ENCODE peak calls at places on chromosomes 4 and X, in eight cellular contexts. M, B, T, R, V, S, L and F are unnamed samples.

GRCh38 chr4:36243355-36244256 is 708 bp downstream of the ARAP2 start:
- DNase-seq in B (peak), V (peak), R (no peak), T (peak), M (peak), L (peak), S (no peak), F (peak)

GRCh38 chrX:109533631-109534030 is 3.0 kb upstream of the NXT2 start:
- DNase-seq in T (no peak), B (no peak), M (no peak), L (no peak), S (no peak), V (no peak), R (no peak), F (no peak)

GRCh38 chr4:95051689-95052026 is 293.9 kb downstream of the BMPR1B start:
- DNase-seq in M (no peak), L (no peak), S (no peak), B (no peak), V (no peak), T (no peak), R (no peak), F (no peak)

GRCh38 chr4:7651461-7651921 is 216.8 kb upstream of the PSAPL1 start:
- DNase-seq in V (no peak), L (no peak), T (peak), B (no peak), M (no peak), S (no peak), R (no peak), F (no peak)

GRCh38 chr4:129043523-129043922 is 49.8 kb downstream of the SCLT1 start:
- DNase-seq in V (no peak), S (peak), B (no peak), L (no peak), R (no peak), M (no peak), T (peak), F (no peak)

GRCh38 chr4:93983133-93983532 is 154.6 kb downstream of the ATOH1 start:
- DNase-seq in R (no peak), V (no peak), B (no peak), S (no peak), M (no peak), T (no peak), L (no peak), F (no peak)

GRCh38 chrX:30577362-30577961 is at the start of gene TASL:
- DNase-seq in M (no peak), S (peak), R (no peak), V (no peak), B (no peak), T (no peak), L (no peak), F (no peak)

GRCh38 chrX:17831255-17831654 is 29.8 kb downstream of the RAI2 start:
- DNase-seq in B (no peak), S (no peak), V (no peak), M (no peak), T (no peak), L (no peak), R (no peak), F (no peak)

GRCh38 chr4:184574861-184575260 is 74.4 kb downstream of the CASP3 start:
- DNase-seq in B (no peak), L (no peak), S (no peak), T (no peak), V (no peak), R (no peak), M (no peak), F (no peak)

GRCh38 chr4:140213736-140214135 is 59.8 kb upstream of the MAML3 start:
- DNase-seq in S (peak), B (no peak), R (no peak), M (no peak), T (peak), V (no peak), L (no peak), F (no peak)

GRCh38 chr4:7788193-7788592 is 151.5 kb downstream of the AFAP1 start:
- DNase-seq in V (no peak), B (no peak), L (peak), M (no peak), R (no peak), T (no peak), S (no peak), F (no peak)

GRCh38 chr4:86569103-86569870 is 24.8 kb upstream of the PTPN13 start:
- DNase-seq in L (no peak), B (no peak), S (no peak), T (no peak), M (no peak), V (no peak), R (no peak), F (no peak)

GRCh38 chr4:101356928-101357327 is 9.6 kb upstream of the PPP3CA start:
- DNase-seq in B (peak), R (no peak), T (peak), L (no peak), S (no peak), M (peak), V (no peak), F (no peak)

GRCh38 chr4:99809326-99809725 is 7.3 kb upstream of the DAPP1 start:
- DNase-seq in V (no peak), S (no peak), B (no peak), M (no peak), T (no peak), L (no peak), R (no peak), F (no peak)

GRCh38 chrX:24498975-24499374 is 33.9 kb downstream of the PDK3 start:
- DNase-seq in L (no peak), V (no peak), S (peak), R (no peak), T (peak), M (no peak), B (no peak), F (no peak)

GRCh38 chr4:167713756-167714155 is 378.6 kb upstream of the ANXA10 start:
- DNase-seq in L (no peak), B (no peak), V (no peak), T (peak), R (no peak), S (no peak), M (no peak), F (no peak)

GRCh38 chr4:168886361-168886760 is 123.7 kb downstream of the CBR4 start:
- DNase-seq in M (no peak), T (peak), L (no peak), V (no peak), B (no peak), S (no peak), R (no peak), F (no peak)

GRCh38 chrX:13167444-13168207 is 123.2 kb upstream of the FAM9C start:
- DNase-seq in R (no peak), B (no peak), T (peak), L (no peak), V (no peak), S (peak), M (no peak), F (no peak)

GRCh38 chr4:172826346-172826745 is 342.3 kb upstream of the GALNT7 start:
- DNase-seq in R (no peak), S (no peak), M (no peak), V (no peak), T (peak), B (no peak), L (no peak), F (no peak)
- TF ChIP-seq CTCF in R (no peak), S (no peak), M (no peak), V (no peak), T (no peak), B (no peak), L (no peak), F (no peak)

GRCh38 chr4:73964862-73965611 is 16.8 kb downstream of the PF4 start:
- DNase-seq in T (no peak), M (peak), V (peak), B (no peak), S (peak), L (no peak), R (no peak), F (no peak)
- TF ChIP-seq CTCF in T (peak), M (no peak), V (peak), B (no peak), S (peak), L (no peak), R (peak), F (peak)

GRCh38 chrX:131067846-131068745 is 9.9 kb downstream of the ARHGAP36 start:
- DNase-seq in V (no peak), L (no peak), B (no peak), R (no peak), T (no peak), S (no peak), M (no peak), F (no peak)

GRCh38 chrX:131067216-131067615 is 9.1 kb downstream of the ARHGAP36 start:
- DNase-seq in T (no peak), M (no peak), L (no peak), R (no peak), B (no peak), V (no peak), S (no peak), F (no peak)

GRCh38 chrX:131072871-131073571 is 14.9 kb downstream of the ARHGAP36 start:
- DNase-seq in R (no peak), M (no peak), S (no peak), B (no peak), V (no peak), T (no peak), L (no peak), F (no peak)

GRCh38 chrX:131066237-131066636 is 8.1 kb downstream of the ARHGAP36 start:
- DNase-seq in B (no peak), L (no peak), R (no peak), V (no peak), M (no peak), S (no peak), T (no peak), F (no peak)

GRCh38 chrX:131068945-131069719 is 11.0 kb downstream of the ARHGAP36 start:
- DNase-seq in T (no peak), V (no peak), M (no peak), R (no peak), B (no peak), S (no peak), L (no peak), F (no peak)
- TF ChIP-seq CTCF in T (peak), V (no peak), M (no peak), R (peak), B (no peak), S (no peak), L (peak), F (peak)

GRCh38 chr4:14837860-14838259 is 164.4 kb upstream of the CPEB2 start:
- DNase-seq in S (peak), R (no peak), V (no peak), L (no peak), T (no peak), M (no peak), B (no peak), F (no peak)
- TF ChIP-seq CTCF in S (no peak), R (no peak), V (no peak), L (no peak), T (no peak), M (no peak), B (no peak), F (no peak)

DNA sequence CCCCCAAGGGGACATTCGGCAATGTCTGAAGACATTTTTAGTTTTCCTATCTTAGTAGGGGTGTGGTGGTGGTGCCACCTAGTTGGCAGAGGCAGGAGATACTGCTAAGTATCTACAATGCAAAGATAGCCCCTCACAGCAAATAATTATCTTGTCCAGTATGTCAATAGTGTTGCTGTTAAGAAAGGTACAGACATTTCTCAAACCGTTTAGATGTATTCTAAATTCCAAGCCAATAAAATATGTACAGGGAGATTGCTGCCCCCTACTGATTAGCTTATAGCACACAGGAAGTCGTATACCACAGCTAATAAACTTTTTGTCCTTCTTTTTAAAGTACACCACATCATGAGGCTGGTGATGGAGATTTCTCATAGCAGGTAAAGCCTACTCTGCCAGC is 260.5 kb downstream of the TMA16 start:
- DNase-seq in S (peak), R (no peak), V (no peak), M (no peak), L (no peak), B (no peak), T (peak), F (no peak)
- TF ChIP-seq CTCF in S (peak), R (peak), V (no peak), M (no peak), L (no peak), B (no peak), T (peak), F (peak)

GRCh38 chrX:38861489-38861888 is 60.2 kb downstream of the MID1IP1 start:
- DNase-seq in V (no peak), B (no peak), T (no peak), S (peak), L (no peak), R (no peak), M (no peak), F (no peak)

GRCh38 chrX:38862100-38862499 is 60.8 kb downstream of the MID1IP1 start:
- DNase-seq in L (no peak), B (no peak), V (no peak), T (no peak), M (no peak), S (no peak), R (no peak), F (no peak)

GRCh38 chrX:38857736-38858432 is 56.6 kb downstream of the MID1IP1 start:
- DNase-seq in B (no peak), M (no peak), R (no peak), L (no peak), T (no peak), S (no peak), V (no peak), F (no peak)

GRCh38 chrX:38859602-38860001 is 58.3 kb downstream of the MID1IP1 start:
- DNase-seq in L (no peak), B (no peak), T (peak), M (no peak), S (no peak), R (no peak), V (no peak), F (no peak)

DNA sequence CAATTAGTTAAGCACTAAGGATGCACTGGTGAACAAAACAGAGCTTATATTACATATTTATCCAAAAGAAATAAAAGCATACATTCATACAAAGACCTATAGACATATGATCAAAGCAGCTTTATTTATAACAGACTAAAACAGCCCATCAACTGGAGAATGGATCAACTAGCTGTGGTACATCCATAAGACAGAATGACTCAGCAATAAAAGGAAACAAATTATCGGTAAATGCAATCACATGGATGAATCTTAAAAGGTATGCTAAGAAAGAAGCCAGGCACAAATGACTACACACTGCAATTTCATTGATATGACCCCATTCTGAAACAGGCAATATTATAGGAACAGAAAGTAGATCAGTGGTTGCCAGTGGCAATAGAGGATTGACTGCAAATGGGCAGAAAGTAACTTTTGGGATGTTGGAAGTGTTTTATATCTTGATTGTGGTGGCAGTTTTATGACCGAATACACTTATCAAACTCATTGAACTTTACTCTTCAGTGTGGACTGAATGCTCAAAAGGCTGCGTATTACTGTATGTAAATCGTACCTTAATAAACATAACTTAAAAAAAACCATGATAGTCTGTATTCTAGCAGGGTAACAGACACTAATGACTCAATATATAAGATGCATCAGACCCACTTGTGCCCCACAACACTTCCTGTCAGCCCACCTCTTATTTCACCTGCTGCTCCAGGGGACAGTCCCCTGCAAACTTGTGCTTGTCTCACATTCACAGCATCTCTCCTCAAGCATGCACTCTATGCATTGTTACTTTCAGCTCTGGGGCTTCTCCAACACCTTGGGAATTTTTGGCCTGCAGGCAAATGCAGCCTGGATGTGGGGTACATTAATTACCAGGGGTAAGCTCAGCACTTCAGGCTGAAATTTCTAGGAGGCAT is 59.1 kb downstream of the MID1IP1 start:
- DNase-seq in V (no peak), S (no peak), M (no peak), R (no peak), B (no peak), L (no peak), T (no peak), F (no peak)
- TF ChIP-seq CTCF in V (no peak), S (no peak), M (no peak), R (no peak), B (no peak), L (no peak), T (no peak), F (no peak)

GRCh38 chr4:155832664-155833063 is 33.4 kb downstream of the ASIC5 start:
- DNase-seq in M (no peak), V (no peak), L (no peak), T (no peak), S (no peak), R (no peak), B (no peak), F (no peak)

GRCh38 chr4:155828628-155829027 is 37.4 kb downstream of the ASIC5 start:
- DNase-seq in M (no peak), S (no peak), T (peak), V (no peak), R (no peak), L (no peak), B (no peak), F (no peak)
- TF ChIP-seq CTCF in M (no peak), S (no peak), T (no peak), V (no peak), R (no peak), L (no peak), B (no peak), F (no peak)

GRCh38 chrX:42530027-42530426 is 247.9 kb downstream of the PPP1R2C start:
- DNase-seq in B (no peak), S (no peak), M (no peak), L (no peak), R (no peak), V (no peak), T (peak), F (no peak)
- TF ChIP-seq CTCF in B (no peak), S (no peak), M (no peak), L (no peak), R (no peak), V (no peak), T (peak), F (no peak)

DNA sequence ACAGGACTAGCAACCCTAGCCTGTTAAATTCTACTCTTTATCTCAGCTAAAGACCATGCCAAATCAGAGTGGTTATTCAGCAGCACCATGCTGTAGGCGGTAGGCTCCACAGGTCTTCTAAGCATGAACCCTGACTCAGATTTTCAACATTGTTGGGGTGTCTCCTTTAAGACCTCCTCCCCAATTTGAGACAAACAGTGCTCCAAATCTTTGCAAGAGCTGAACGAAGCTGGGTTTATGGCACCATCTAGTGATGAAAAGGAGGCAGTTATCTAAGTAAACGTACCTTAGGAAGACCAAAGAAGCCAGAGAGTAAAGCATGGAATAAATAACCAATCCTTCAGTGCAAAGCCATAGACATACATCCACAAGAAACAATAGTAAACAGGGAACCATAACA is 334.5 kb upstream of the SLC7A11 start:
- DNase-seq in V (no peak), T (peak), S (peak), M (no peak), R (no peak), B (no peak), L (no peak), F (no peak)
- TF ChIP-seq CTCF in V (peak), T (peak), S (peak), M (no peak), R (peak), B (peak), L (no peak), F (peak)

DNA sequence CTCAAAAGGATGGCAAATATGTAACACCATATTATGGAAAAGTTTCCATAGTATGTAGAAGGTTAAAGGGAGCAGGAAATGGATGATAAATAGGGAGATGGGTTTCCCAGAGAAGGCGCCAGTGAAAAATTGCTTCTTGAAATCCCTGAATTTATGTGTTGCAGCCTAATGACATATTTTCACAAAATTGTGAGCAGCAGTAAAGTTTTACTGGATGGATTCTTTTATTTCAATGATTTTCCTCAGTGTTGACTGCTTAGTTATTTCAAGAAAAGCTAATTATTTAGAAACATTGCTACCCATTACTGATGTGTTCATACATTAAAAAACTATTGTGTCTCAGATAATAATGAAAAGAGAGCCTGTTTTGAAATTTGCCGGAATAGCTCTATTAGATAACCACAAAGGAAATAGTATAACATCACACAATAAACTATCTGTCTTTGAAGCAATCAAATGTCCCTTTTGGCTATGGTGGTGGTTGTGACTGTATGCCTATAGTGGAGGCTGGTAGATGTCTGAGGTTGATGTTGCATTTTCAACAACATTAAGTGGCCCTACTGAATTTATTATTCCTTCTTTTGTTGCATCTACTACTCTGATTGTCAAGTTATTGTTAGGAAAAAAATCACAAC is 169.9 kb upstream of the HAND2 start:
- DNase-seq in R (no peak), S (no peak), V (no peak), T (no peak), L (no peak), M (no peak), B (no peak), F (no peak)
- TF ChIP-seq CTCF in R (no peak), S (no peak), V (no peak), T (no peak), L (no peak), M (no peak), B (no peak), F (no peak)